ENCODE peak calls at places on chromosomes 3 and 15, in six cellular contexts. One of them, this sample, is unnamed.
A peak's percentile ranks its signal among the peaks of the same experiment; 100 is the strongest.

GRCh38 chr15:76401285-76401684 is 64.7 kb downstream of the ISL2 start:
- DNase-seq in osteoblast: no peak
- DNase-seq in neural progenitor cell: peak; percentile 13
- DNase-seq in PC-9: peak; percentile 52
- DNase-seq in SK-N-SH: no peak
- DNase-seq in HCT116: no peak
- DNase-seq in this sample: no peak

GRCh38 chr3:5110307-5110706 is 11.8 kb upstream of the ARL8B start:
- DNase-seq in HCT116: no peak
- DNase-seq in SK-N-SH: no peak
- DNase-seq in PC-9: peak; percentile 70
- DNase-seq in neural progenitor cell: no peak
- DNase-seq in osteoblast: no peak
- DNase-seq in this sample: no peak

GRCh38 chr3:177905173-177905894 is 630.9 kb upstream of the KCNMB2 start:
- DNase-seq in HCT116: no peak
- DNase-seq in PC-9: no peak
- DNase-seq in SK-N-SH: no peak
- DNase-seq in neural progenitor cell: no peak
- DNase-seq in osteoblast: peak; percentile 54
- DNase-seq in this sample: no peak

GRCh38 chr3:140816804-140817203 is 124.8 kb upstream of the SLC25A36 start:
- DNase-seq in PC-9: no peak
- DNase-seq in SK-N-SH: no peak
- DNase-seq in osteoblast: no peak
- DNase-seq in neural progenitor cell: no peak
- DNase-seq in HCT116: no peak
- DNase-seq in this sample: no peak

GRCh38 chr15:100818927-100819326 is 60.7 kb upstream of the ALDH1A3 start:
- DNase-seq in SK-N-SH: peak; percentile 65
- DNase-seq in HCT116: no peak
- DNase-seq in neural progenitor cell: no peak
- DNase-seq in osteoblast: no peak
- DNase-seq in PC-9: no peak
- DNase-seq in this sample: no peak

GRCh38 chr3:73451276-73451973 is 173.3 kb downstream of the PDZRN3 start:
- DNase-seq in PC-9: no peak
- DNase-seq in SK-N-SH: no peak
- DNase-seq in osteoblast: no peak
- DNase-seq in HCT116: no peak
- DNase-seq in neural progenitor cell: no peak
- DNase-seq in this sample: no peak

GRCh38 chr15:48748535-48748934 is 62.3 kb downstream of the CEP152 start:
- DNase-seq in osteoblast: no peak
- DNase-seq in PC-9: no peak
- DNase-seq in SK-N-SH: no peak
- DNase-seq in HCT116: no peak
- DNase-seq in neural progenitor cell: no peak
- DNase-seq in this sample: no peak

GRCh38 chr3:139629033-139629432 is 48.7 kb downstream of the NMNAT3 start:
- DNase-seq in PC-9: no peak
- DNase-seq in neural progenitor cell: peak; percentile 28
- DNase-seq in osteoblast: no peak
- DNase-seq in SK-N-SH: no peak
- DNase-seq in HCT116: peak; percentile 18
- DNase-seq in this sample: peak; percentile 22

GRCh38 chr15:65979316-65979715 is 110.0 kb downstream of the RAB11A start:
- DNase-seq in HCT116: no peak
- DNase-seq in SK-N-SH: no peak
- DNase-seq in osteoblast: no peak
- DNase-seq in neural progenitor cell: no peak
- DNase-seq in PC-9: no peak
- DNase-seq in this sample: no peak

GRCh38 chr3:123511726-123512125 is 62.8 kb upstream of the ADCY5 start:
- DNase-seq in SK-N-SH: no peak
- DNase-seq in HCT116: no peak
- DNase-seq in PC-9: no peak
- DNase-seq in neural progenitor cell: no peak
- DNase-seq in osteoblast: no peak
- DNase-seq in this sample: no peak

GRCh38 chr3:1262246-1262645 is 169.4 kb downstream of the CNTN6 start:
- DNase-seq in HCT116: no peak
- DNase-seq in neural progenitor cell: no peak
- DNase-seq in PC-9: no peak
- DNase-seq in osteoblast: no peak
- DNase-seq in SK-N-SH: no peak
- DNase-seq in this sample: no peak

GRCh38 chr15:88998980-88999713 is 86.0 kb upstream of the MFGE8 start:
- DNase-seq in PC-9: no peak
- DNase-seq in neural progenitor cell: peak; percentile 55
- DNase-seq in HCT116: no peak
- DNase-seq in SK-N-SH: no peak
- DNase-seq in osteoblast: no peak
- DNase-seq in this sample: no peak

GRCh38 chr3:42177068-42177800 is 86.1 kb downstream of the TRAK1 start:
- DNase-seq in neural progenitor cell: no peak
- DNase-seq in HCT116: no peak
- DNase-seq in osteoblast: no peak
- DNase-seq in SK-N-SH: no peak
- DNase-seq in PC-9: no peak
- DNase-seq in this sample: no peak

GRCh38 chr3:4107430-4107829 is 195.7 kb upstream of the SETMAR start:
- DNase-seq in PC-9: no peak
- DNase-seq in neural progenitor cell: no peak
- DNase-seq in osteoblast: peak; percentile 11
- DNase-seq in HCT116: no peak
- DNase-seq in SK-N-SH: no peak
- DNase-seq in this sample: no peak

GRCh38 chr3:171802601-171802956 is 7.7 kb downstream of the PLD1 start:
- DNase-seq in HCT116: no peak
- DNase-seq in SK-N-SH: no peak
- DNase-seq in osteoblast: no peak
- DNase-seq in PC-9: peak; percentile 61
- DNase-seq in neural progenitor cell: no peak
- DNase-seq in this sample: no peak

GRCh38 chr15:28954466-28955159 is 68.8 kb downstream of the APBA2 start:
- DNase-seq in PC-9: no peak
- DNase-seq in neural progenitor cell: no peak
- DNase-seq in SK-N-SH: no peak
- DNase-seq in osteoblast: no peak
- DNase-seq in HCT116: no peak
- DNase-seq in this sample: no peak

GRCh38 chr15:76327191-76328105 is 9.1 kb upstream of the ISL2 start:
- DNase-seq in PC-9: peak; percentile 50
- DNase-seq in SK-N-SH: no peak
- DNase-seq in HCT116: no peak
- DNase-seq in neural progenitor cell: no peak
- DNase-seq in osteoblast: no peak
- DNase-seq in this sample: no peak

GRCh38 chr3:151856106-151856505 is 17.3 kb upstream of the SUCNR1 start:
- DNase-seq in HCT116: no peak
- DNase-seq in neural progenitor cell: no peak
- DNase-seq in osteoblast: no peak
- DNase-seq in PC-9: peak; percentile 47
- DNase-seq in SK-N-SH: no peak
- DNase-seq in this sample: no peak

GRCh38 chr3:8741581-8742355 is 8.2 kb downstream of the CAV3 start:
- DNase-seq in PC-9: peak; percentile 80
- DNase-seq in neural progenitor cell: peak; percentile 78
- DNase-seq in SK-N-SH: peak; percentile 42
- DNase-seq in osteoblast: peak; percentile 86
- DNase-seq in HCT116: peak; percentile 42
- DNase-seq in this sample: peak; percentile 69

GRCh38 chr3:20352547-20353164 is 166.7 kb upstream of the SGO1 start:
- DNase-seq in PC-9: no peak
- DNase-seq in SK-N-SH: no peak
- DNase-seq in neural progenitor cell: no peak
- DNase-seq in osteoblast: no peak
- DNase-seq in HCT116: no peak
- DNase-seq in this sample: no peak

GRCh38 chr3:184594386-184595035 is 32.9 kb downstream of the EPHB3 start:
- DNase-seq in HCT116: no peak
- DNase-seq in SK-N-SH: no peak
- DNase-seq in osteoblast: peak; percentile 69
- DNase-seq in neural progenitor cell: no peak
- DNase-seq in PC-9: no peak
- DNase-seq in this sample: no peak

GRCh38 chr3:180680097-180680430 is 775 bp upstream of the CCDC39 start:
- DNase-seq in HCT116: no peak
- DNase-seq in osteoblast: no peak
- DNase-seq in PC-9: no peak
- DNase-seq in neural progenitor cell: peak; percentile 66
- DNase-seq in SK-N-SH: peak; percentile 38
- DNase-seq in this sample: no peak

GRCh38 chr3:142027713-142028112 is 121.6 kb downstream of the TFDP2 start:
- DNase-seq in PC-9: peak; percentile 46
- DNase-seq in HCT116: no peak
- DNase-seq in osteoblast: no peak
- DNase-seq in SK-N-SH: peak; percentile 10
- DNase-seq in neural progenitor cell: peak; percentile 52
- DNase-seq in this sample: no peak

GRCh38 chr15:98620020-98620419 is 28.3 kb upstream of the IGF1R start:
- DNase-seq in SK-N-SH: no peak
- DNase-seq in neural progenitor cell: no peak
- DNase-seq in PC-9: no peak
- DNase-seq in HCT116: no peak
- DNase-seq in osteoblast: no peak
- DNase-seq in this sample: no peak

GRCh38 chr3:125110016-125110875 is 54.4 kb upstream of the HEG1 start:
- DNase-seq in osteoblast: no peak
- DNase-seq in HCT116: peak; percentile 32
- DNase-seq in neural progenitor cell: no peak
- DNase-seq in PC-9: peak; percentile 69
- DNase-seq in SK-N-SH: no peak
- DNase-seq in this sample: no peak

GRCh38 chr3:197486861-197487260 is 68.9 kb downstream of the BDH1 start:
- DNase-seq in SK-N-SH: no peak
- DNase-seq in neural progenitor cell: no peak
- DNase-seq in osteoblast: no peak
- DNase-seq in HCT116: no peak
- DNase-seq in PC-9: peak; percentile 81
- DNase-seq in this sample: no peak

GRCh38 chr3:69770219-69770618 is 31.0 kb downstream of the MITF start:
- DNase-seq in HCT116: no peak
- DNase-seq in osteoblast: no peak
- DNase-seq in neural progenitor cell: no peak
- DNase-seq in PC-9: peak; percentile 89
- DNase-seq in SK-N-SH: no peak
- DNase-seq in this sample: no peak

GRCh38 chr3:179450321-179450720 is 949 bp downstream of the GNB4 start:
- DNase-seq in SK-N-SH: no peak
- DNase-seq in HCT116: no peak
- DNase-seq in PC-9: no peak
- DNase-seq in osteoblast: peak; percentile 56
- DNase-seq in neural progenitor cell: peak; percentile 22
- DNase-seq in this sample: no peak

GRCh38 chr3:71074416-71074815 is 509.1 kb downstream of the FOXP1 start:
- DNase-seq in osteoblast: peak; percentile 76
- DNase-seq in SK-N-SH: no peak
- DNase-seq in PC-9: no peak
- DNase-seq in HCT116: no peak
- DNase-seq in neural progenitor cell: no peak
- DNase-seq in this sample: no peak

GRCh38 chr15:90067181-90067952 is 34.9 kb downstream of the IDH2 start:
- DNase-seq in PC-9: no peak
- DNase-seq in osteoblast: no peak
- DNase-seq in neural progenitor cell: no peak
- DNase-seq in SK-N-SH: no peak
- DNase-seq in HCT116: no peak
- DNase-seq in this sample: no peak

GRCh38 chr3:150931710-150932109 is 26.5 kb upstream of the MINDY4B start:
- DNase-seq in HCT116: no peak
- DNase-seq in PC-9: no peak
- DNase-seq in SK-N-SH: no peak
- DNase-seq in neural progenitor cell: no peak
- DNase-seq in osteoblast: no peak
- DNase-seq in this sample: no peak

GRCh38 chr3:118110196-118110595 is 924.5 kb downstream of the IGSF11 start:
- DNase-seq in osteoblast: no peak
- DNase-seq in PC-9: no peak
- DNase-seq in SK-N-SH: no peak
- DNase-seq in HCT116: no peak
- DNase-seq in neural progenitor cell: no peak
- DNase-seq in this sample: no peak

DNA sequence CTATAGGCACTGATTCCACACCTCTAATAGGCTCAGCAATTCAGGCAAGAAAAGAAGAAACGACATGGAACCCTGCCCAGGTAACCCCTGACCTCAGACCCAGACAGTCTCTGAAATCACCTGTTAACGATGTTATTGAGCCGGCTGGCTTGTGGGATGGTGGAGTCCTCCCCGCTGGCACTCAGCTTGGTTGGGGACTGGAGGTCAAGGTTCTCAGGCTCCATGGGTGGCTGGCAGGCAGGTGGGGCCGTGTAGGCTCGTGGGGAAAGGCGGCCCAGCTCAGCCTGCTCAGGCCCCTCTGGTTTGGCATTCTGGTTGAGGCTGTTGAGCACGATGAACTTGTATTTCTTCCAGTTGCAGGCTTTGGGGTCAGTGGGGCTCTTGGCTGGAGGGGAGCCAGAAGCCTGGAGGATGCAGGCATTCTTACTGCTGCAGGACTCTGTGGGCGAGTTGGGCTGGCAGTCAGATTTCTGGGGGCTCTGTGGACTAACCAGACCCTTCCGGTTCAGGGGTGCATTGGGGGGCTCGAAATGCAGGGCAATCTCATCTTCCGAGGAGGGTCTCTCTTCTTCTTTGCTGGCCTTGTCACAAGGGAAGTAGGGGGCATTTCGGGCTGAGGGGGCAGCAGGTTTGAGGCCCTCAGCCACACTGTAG is 16.2 kb downstream of the BCL6 start:
- DNase-seq in SK-N-SH: no peak
- DNase-seq in osteoblast: no peak
- DNase-seq in PC-9: no peak
- DNase-seq in neural progenitor cell: no peak
- DNase-seq in HCT116: no peak
- DNase-seq in this sample: no peak
- H4K20me1 ChIP-seq in SK-N-SH: no peaks in the 10 kb centered on the region
- H4K20me1 ChIP-seq in osteoblast: peaks cover 36% of the 10 kb centered on the region
- H4K20me1 ChIP-seq in PC-9: peaks cover 18% of the 10 kb centered on the region
- H4K20me1 ChIP-seq in neural progenitor cell: peaks cover 5% of the 10 kb centered on the region
- H4K20me1 ChIP-seq in HCT116: no peaks in the 10 kb centered on the region
- H4K20me1 ChIP-seq in this sample: no peaks in the 10 kb centered on the region

GRCh38 chr3:38153986-38154608 is 11.2 kb upstream of the OXSR1 start:
- DNase-seq in PC-9: peak; percentile 97
- DNase-seq in neural progenitor cell: no peak
- DNase-seq in osteoblast: no peak
- DNase-seq in HCT116: no peak
- DNase-seq in SK-N-SH: no peak
- DNase-seq in this sample: no peak
- H3K4me1 ChIP-seq in PC-9: peaks cover 73% of the 10 kb centered on the region
- H3K4me1 ChIP-seq in neural progenitor cell: peaks cover 8% of the 10 kb centered on the region
- H3K4me1 ChIP-seq in osteoblast: peaks cover 9% of the 10 kb centered on the region
- H3K4me1 ChIP-seq in HCT116: peaks cover 6% of the 10 kb centered on the region
- H3K4me1 ChIP-seq in SK-N-SH: peaks cover 5% of the 10 kb centered on the region
- H3K4me1 ChIP-seq in this sample: peaks cover 9% of the 10 kb centered on the region

GRCh38 chr15:78055923-78056713 is 21.4 kb downstream of the TBC1D2B start:
- DNase-seq in HCT116: no peak
- DNase-seq in SK-N-SH: no peak
- DNase-seq in osteoblast: peak; percentile 56
- DNase-seq in PC-9: no peak
- DNase-seq in neural progenitor cell: peak; percentile 65
- DNase-seq in this sample: no peak
- H4K20me1 ChIP-seq in HCT116: no peaks in the 10 kb centered on the region
- H4K20me1 ChIP-seq in SK-N-SH: peaks cover 8% of the 10 kb centered on the region
- H4K20me1 ChIP-seq in osteoblast: peaks cover 4% of the 10 kb centered on the region
- H4K20me1 ChIP-seq in PC-9: no peaks in the 10 kb centered on the region
- H4K20me1 ChIP-seq in neural progenitor cell: peaks cover 6% of the 10 kb centered on the region
- H4K20me1 ChIP-seq in this sample: peaks cover 5% of the 10 kb centered on the region

GRCh38 chr3:30353711-30354467 is 252.5 kb upstream of the TGFBR2 start:
- DNase-seq in HCT116: no peak
- DNase-seq in PC-9: no peak
- DNase-seq in neural progenitor cell: no peak
- DNase-seq in SK-N-SH: no peak
- DNase-seq in osteoblast: no peak
- DNase-seq in this sample: no peak
- H3K4me1 ChIP-seq in HCT116: peaks cover 3% of the 10 kb centered on the region
- H3K4me1 ChIP-seq in PC-9: peaks cover 7% of the 10 kb centered on the region
- H3K4me1 ChIP-seq in neural progenitor cell: peaks cover 12% of the 10 kb centered on the region
- H3K4me1 ChIP-seq in SK-N-SH: peaks cover 6% of the 10 kb centered on the region
- H3K4me1 ChIP-seq in osteoblast: peaks cover 28% of the 10 kb centered on the region
- H3K4me1 ChIP-seq in this sample: no peaks in the 10 kb centered on the region